ENCODE peak calls at places on chromosomes 2 and 18, in six cellular contexts. One of them, this sample, is unnamed.

GRCh38 chr2:70173520-70173919 is 17.3 kb downstream of the C2orf42 start:
- DNase-seq in stimulated activated CD4-positive, alpha-beta T cell treated with anti-CD3 and anti-CD28 coated beads, Interleukin-15, amount 100 ng/mL, for 1 hour: no peak
- DNase-seq in GM03348: no peak
- DNase-seq in GM12865: no peak
- DNase-seq in HCT116: no peak
- DNase-seq in AG09309: no peak
- DNase-seq in this sample: no peak

GRCh38 chr2:39435974-39436591 is 1.0 kb downstream of the MAP4K3 start:
- DNase-seq in stimulated activated CD4-positive, alpha-beta T cell treated with anti-CD3 and anti-CD28 coated beads, Interleukin-15, amount 100 ng/mL, for 1 hour: no peak
- DNase-seq in GM03348: peak; percentile 44
- DNase-seq in GM12865: no peak
- DNase-seq in HCT116: no peak
- DNase-seq in AG09309: no peak
- DNase-seq in this sample: no peak

GRCh38 chr2:170679607-170680079 is 35.5 kb upstream of the SP5 start:
- DNase-seq in stimulated activated CD4-positive, alpha-beta T cell treated with anti-CD3 and anti-CD28 coated beads, Interleukin-15, amount 100 ng/mL, for 1 hour: no peak
- DNase-seq in GM03348: no peak
- DNase-seq in GM12865: no peak
- DNase-seq in HCT116: no peak
- DNase-seq in AG09309: no peak
- DNase-seq in this sample: no peak

GRCh38 chr2:202773576-202773975 is 98.0 kb downstream of the ICA1L start:
- DNase-seq in stimulated activated CD4-positive, alpha-beta T cell treated with anti-CD3 and anti-CD28 coated beads, Interleukin-15, amount 100 ng/mL, for 1 hour: no peak
- DNase-seq in GM03348: no peak
- DNase-seq in GM12865: no peak
- DNase-seq in HCT116: no peak
- DNase-seq in AG09309: no peak
- DNase-seq in this sample: no peak

GRCh38 chr2:174516495-174517378 is 29.9 kb upstream of the GPR155 start:
- DNase-seq in stimulated activated CD4-positive, alpha-beta T cell treated with anti-CD3 and anti-CD28 coated beads, Interleukin-15, amount 100 ng/mL, for 1 hour: no peak
- DNase-seq in GM03348: no peak
- DNase-seq in GM12865: peak; percentile 34
- DNase-seq in HCT116: no peak
- DNase-seq in AG09309: no peak
- DNase-seq in this sample: no peak

GRCh38 chr18:6729247-6730091 is at the start of gene ARHGAP28:
- DNase-seq in stimulated activated CD4-positive, alpha-beta T cell treated with anti-CD3 and anti-CD28 coated beads, Interleukin-15, amount 100 ng/mL, for 1 hour: no peak
- DNase-seq in GM03348: peak; percentile 84
- DNase-seq in GM12865: peak; percentile 58
- DNase-seq in HCT116: no peak
- DNase-seq in AG09309: peak; percentile 53
- DNase-seq in this sample: peak; percentile 59

GRCh38 chr2:9206991-9207640 is 504 bp downstream of the ASAP2 start:
- DNase-seq in stimulated activated CD4-positive, alpha-beta T cell treated with anti-CD3 and anti-CD28 coated beads, Interleukin-15, amount 100 ng/mL, for 1 hour: no peak
- DNase-seq in GM03348: no peak
- DNase-seq in GM12865: peak; percentile 11
- DNase-seq in HCT116: no peak
- DNase-seq in AG09309: no peak
- DNase-seq in this sample: peak; percentile 74

GRCh38 chr2:235984552-235984951 is 183.6 kb downstream of the GBX2 start:
- DNase-seq in stimulated activated CD4-positive, alpha-beta T cell treated with anti-CD3 and anti-CD28 coated beads, Interleukin-15, amount 100 ng/mL, for 1 hour: no peak
- DNase-seq in GM03348: no peak
- DNase-seq in GM12865: no peak
- DNase-seq in HCT116: no peak
- DNase-seq in AG09309: no peak
- DNase-seq in this sample: no peak

GRCh38 chr2:218806346-218806978 is 24.5 kb downstream of the CYP27A1 start:
- DNase-seq in stimulated activated CD4-positive, alpha-beta T cell treated with anti-CD3 and anti-CD28 coated beads, Interleukin-15, amount 100 ng/mL, for 1 hour: no peak
- DNase-seq in GM03348: peak; percentile 95
- DNase-seq in GM12865: peak; percentile 75
- DNase-seq in HCT116: no peak
- DNase-seq in AG09309: peak; percentile 99
- DNase-seq in this sample: no peak

GRCh38 chr2:85795331-85796045 is 41.7 kb downstream of the ATOH8 start:
- DNase-seq in stimulated activated CD4-positive, alpha-beta T cell treated with anti-CD3 and anti-CD28 coated beads, Interleukin-15, amount 100 ng/mL, for 1 hour: no peak
- DNase-seq in GM03348: no peak
- DNase-seq in GM12865: no peak
- DNase-seq in HCT116: no peak
- DNase-seq in AG09309: no peak
- DNase-seq in this sample: no peak

GRCh38 chr18:57891707-57892391 is 88.7 kb upstream of the ATP8B1 start:
- DNase-seq in stimulated activated CD4-positive, alpha-beta T cell treated with anti-CD3 and anti-CD28 coated beads, Interleukin-15, amount 100 ng/mL, for 1 hour: no peak
- DNase-seq in GM03348: no peak
- DNase-seq in GM12865: peak; percentile 9
- DNase-seq in HCT116: no peak
- DNase-seq in AG09309: no peak
- DNase-seq in this sample: no peak

GRCh38 chr18:39033312-39033711 is 1467.7 kb upstream of the CELF4 start:
- DNase-seq in stimulated activated CD4-positive, alpha-beta T cell treated with anti-CD3 and anti-CD28 coated beads, Interleukin-15, amount 100 ng/mL, for 1 hour: no peak
- DNase-seq in GM03348: no peak
- DNase-seq in GM12865: no peak
- DNase-seq in HCT116: no peak
- DNase-seq in AG09309: no peak
- DNase-seq in this sample: no peak

GRCh38 chr18:41162781-41163180 is 792.3 kb upstream of the PIK3C3 start:
- DNase-seq in stimulated activated CD4-positive, alpha-beta T cell treated with anti-CD3 and anti-CD28 coated beads, Interleukin-15, amount 100 ng/mL, for 1 hour: no peak
- DNase-seq in GM03348: no peak
- DNase-seq in GM12865: no peak
- DNase-seq in HCT116: no peak
- DNase-seq in AG09309: no peak
- DNase-seq in this sample: no peak

GRCh38 chr2:240196716-240197438 is 56.4 kb upstream of the OTOS start:
- DNase-seq in stimulated activated CD4-positive, alpha-beta T cell treated with anti-CD3 and anti-CD28 coated beads, Interleukin-15, amount 100 ng/mL, for 1 hour: no peak
- DNase-seq in GM03348: no peak
- DNase-seq in GM12865: no peak
- DNase-seq in HCT116: no peak
- DNase-seq in AG09309: no peak
- DNase-seq in this sample: no peak

GRCh38 chr2:9333591-9334171 is 89.6 kb downstream of the ITGB1BP1 start:
- DNase-seq in stimulated activated CD4-positive, alpha-beta T cell treated with anti-CD3 and anti-CD28 coated beads, Interleukin-15, amount 100 ng/mL, for 1 hour: no peak
- DNase-seq in GM03348: peak; percentile 82
- DNase-seq in GM12865: peak; percentile 39
- DNase-seq in HCT116: peak; percentile 53
- DNase-seq in AG09309: peak; percentile 59
- DNase-seq in this sample: peak; percentile 49

GRCh38 chr2:239203443-239204142 is 197.2 kb downstream of the HDAC4 start:
- DNase-seq in stimulated activated CD4-positive, alpha-beta T cell treated with anti-CD3 and anti-CD28 coated beads, Interleukin-15, amount 100 ng/mL, for 1 hour: no peak
- DNase-seq in GM03348: no peak
- DNase-seq in GM12865: no peak
- DNase-seq in HCT116: no peak
- DNase-seq in AG09309: no peak
- DNase-seq in this sample: no peak

GRCh38 chr2:110789706-110790105 is 57.3 kb downstream of the ACOXL start:
- DNase-seq in stimulated activated CD4-positive, alpha-beta T cell treated with anti-CD3 and anti-CD28 coated beads, Interleukin-15, amount 100 ng/mL, for 1 hour: no peak
- DNase-seq in GM03348: no peak
- DNase-seq in GM12865: no peak
- DNase-seq in HCT116: no peak
- DNase-seq in AG09309: no peak
- DNase-seq in this sample: no peak

GRCh38 chr2:64989982-64990614 is 899 bp downstream of the SLC1A4 start:
- DNase-seq in stimulated activated CD4-positive, alpha-beta T cell treated with anti-CD3 and anti-CD28 coated beads, Interleukin-15, amount 100 ng/mL, for 1 hour: no peak
- DNase-seq in GM03348: peak; percentile 53
- DNase-seq in GM12865: no peak
- DNase-seq in HCT116: no peak
- DNase-seq in AG09309: no peak
- DNase-seq in this sample: no peak

GRCh38 chr18:7524786-7525185 is 42.3 kb upstream of the PTPRM start:
- DNase-seq in stimulated activated CD4-positive, alpha-beta T cell treated with anti-CD3 and anti-CD28 coated beads, Interleukin-15, amount 100 ng/mL, for 1 hour: no peak
- DNase-seq in GM03348: peak; percentile 22
- DNase-seq in GM12865: no peak
- DNase-seq in HCT116: no peak
- DNase-seq in AG09309: no peak
- DNase-seq in this sample: peak; percentile 16

GRCh38 chr2:197925204-197925603 is 120.8 kb downstream of the PLCL1 start:
- DNase-seq in stimulated activated CD4-positive, alpha-beta T cell treated with anti-CD3 and anti-CD28 coated beads, Interleukin-15, amount 100 ng/mL, for 1 hour: no peak
- DNase-seq in GM03348: no peak
- DNase-seq in GM12865: no peak
- DNase-seq in HCT116: no peak
- DNase-seq in AG09309: no peak
- DNase-seq in this sample: no peak

GRCh38 chr2:52639692-52640091 is 1127.9 kb upstream of the CHAC2 start:
- DNase-seq in stimulated activated CD4-positive, alpha-beta T cell treated with anti-CD3 and anti-CD28 coated beads, Interleukin-15, amount 100 ng/mL, for 1 hour: no peak
- DNase-seq in GM03348: no peak
- DNase-seq in GM12865: no peak
- DNase-seq in HCT116: no peak
- DNase-seq in AG09309: no peak
- DNase-seq in this sample: no peak

GRCh38 chr2:190235101-190235500 is 84.5 kb downstream of the HIBCH start:
- DNase-seq in stimulated activated CD4-positive, alpha-beta T cell treated with anti-CD3 and anti-CD28 coated beads, Interleukin-15, amount 100 ng/mL, for 1 hour: no peak
- DNase-seq in GM03348: no peak
- DNase-seq in GM12865: no peak
- DNase-seq in HCT116: no peak
- DNase-seq in AG09309: no peak
- DNase-seq in this sample: no peak

GRCh38 chr2:218010116-218010837 is 7.5 kb upstream of the TNS1 start:
- DNase-seq in stimulated activated CD4-positive, alpha-beta T cell treated with anti-CD3 and anti-CD28 coated beads, Interleukin-15, amount 100 ng/mL, for 1 hour: peak; percentile 21
- DNase-seq in GM03348: peak; percentile 95
- DNase-seq in GM12865: no peak
- DNase-seq in HCT116: no peak
- DNase-seq in AG09309: no peak
- DNase-seq in this sample: peak; percentile 86

GRCh38 chr2:234536218-234536989 is 39.5 kb upstream of the ARL4C start:
- DNase-seq in stimulated activated CD4-positive, alpha-beta T cell treated with anti-CD3 and anti-CD28 coated beads, Interleukin-15, amount 100 ng/mL, for 1 hour: no peak
- DNase-seq in GM03348: no peak
- DNase-seq in GM12865: no peak
- DNase-seq in HCT116: no peak
- DNase-seq in AG09309: no peak
- DNase-seq in this sample: no peak

GRCh38 chr2:45177870-45178269 is 168.6 kb upstream of the SIX2 start:
- DNase-seq in stimulated activated CD4-positive, alpha-beta T cell treated with anti-CD3 and anti-CD28 coated beads, Interleukin-15, amount 100 ng/mL, for 1 hour: no peak
- DNase-seq in GM03348: peak; percentile 87
- DNase-seq in GM12865: no peak
- DNase-seq in HCT116: no peak
- DNase-seq in AG09309: peak; percentile 100
- DNase-seq in this sample: no peak

GRCh38 chr2:8567469-8568108 is 114.3 kb upstream of the ID2 start:
- DNase-seq in stimulated activated CD4-positive, alpha-beta T cell treated with anti-CD3 and anti-CD28 coated beads, Interleukin-15, amount 100 ng/mL, for 1 hour: no peak
- DNase-seq in GM03348: no peak
- DNase-seq in GM12865: no peak
- DNase-seq in HCT116: no peak
- DNase-seq in AG09309: peak; percentile 69
- DNase-seq in this sample: no peak

GRCh38 chr2:236137066-236137465 is 31.1 kb downstream of the GBX2 start:
- DNase-seq in stimulated activated CD4-positive, alpha-beta T cell treated with anti-CD3 and anti-CD28 coated beads, Interleukin-15, amount 100 ng/mL, for 1 hour: no peak
- DNase-seq in GM03348: no peak
- DNase-seq in GM12865: no peak
- DNase-seq in HCT116: no peak
- DNase-seq in AG09309: no peak
- DNase-seq in this sample: no peak

GRCh38 chr2:163255086-163255485 is 416.5 kb upstream of the KCNH7 start:
- DNase-seq in stimulated activated CD4-positive, alpha-beta T cell treated with anti-CD3 and anti-CD28 coated beads, Interleukin-15, amount 100 ng/mL, for 1 hour: no peak
- DNase-seq in GM03348: no peak
- DNase-seq in GM12865: no peak
- DNase-seq in HCT116: no peak
- DNase-seq in AG09309: no peak
- DNase-seq in this sample: no peak

GRCh38 chr18:66582151-66582550 is 21.7 kb downstream of the CDH19 start:
- DNase-seq in stimulated activated CD4-positive, alpha-beta T cell treated with anti-CD3 and anti-CD28 coated beads, Interleukin-15, amount 100 ng/mL, for 1 hour: no peak
- DNase-seq in GM03348: no peak
- DNase-seq in GM12865: no peak
- DNase-seq in HCT116: no peak
- DNase-seq in AG09309: no peak
- DNase-seq in this sample: no peak

GRCh38 chr2:179551545-179552045 is 287.0 kb upstream of the SESTD1 start:
- DNase-seq in stimulated activated CD4-positive, alpha-beta T cell treated with anti-CD3 and anti-CD28 coated beads, Interleukin-15, amount 100 ng/mL, for 1 hour: no peak
- DNase-seq in GM03348: no peak
- DNase-seq in GM12865: no peak
- DNase-seq in HCT116: no peak
- DNase-seq in AG09309: no peak
- DNase-seq in this sample: no peak

GRCh38 chr2:27723372-27724144 is 48.0 kb upstream of the MRPL33 start:
- DNase-seq in stimulated activated CD4-positive, alpha-beta T cell treated with anti-CD3 and anti-CD28 coated beads, Interleukin-15, amount 100 ng/mL, for 1 hour: no peak
- DNase-seq in GM03348: peak; percentile 87
- DNase-seq in GM12865: peak; percentile 48
- DNase-seq in HCT116: peak; percentile 62
- DNase-seq in AG09309: no peak
- DNase-seq in this sample: peak; percentile 68

GRCh38 chr18:59837586-59837985 is 62.2 kb upstream of the PMAIP1 start:
- DNase-seq in stimulated activated CD4-positive, alpha-beta T cell treated with anti-CD3 and anti-CD28 coated beads, Interleukin-15, amount 100 ng/mL, for 1 hour: no peak
- DNase-seq in GM03348: peak; percentile 81
- DNase-seq in GM12865: peak; percentile 92
- DNase-seq in HCT116: peak; percentile 80
- DNase-seq in AG09309: no peak
- DNase-seq in this sample: peak; percentile 37

GRCh38 chr2:219045937-219046550 is 4.7 kb upstream of the CFAP65 start:
- DNase-seq in stimulated activated CD4-positive, alpha-beta T cell treated with anti-CD3 and anti-CD28 coated beads, Interleukin-15, amount 100 ng/mL, for 1 hour: no peak
- DNase-seq in GM03348: peak; percentile 59
- DNase-seq in GM12865: peak; percentile 13
- DNase-seq in HCT116: no peak
- DNase-seq in AG09309: no peak
- DNase-seq in this sample: no peak

GRCh38 chr2:156445311-156446218 is 9.4 kb downstream of the GPD2 start:
- DNase-seq in stimulated activated CD4-positive, alpha-beta T cell treated with anti-CD3 and anti-CD28 coated beads, Interleukin-15, amount 100 ng/mL, for 1 hour: no peak
- DNase-seq in GM03348: peak; percentile 82
- DNase-seq in GM12865: no peak
- DNase-seq in HCT116: no peak
- DNase-seq in AG09309: no peak
- DNase-seq in this sample: no peak

GRCh38 chr2:68244456-68244855 is 7.9 kb downstream of the PPP3R1 start:
- DNase-seq in stimulated activated CD4-positive, alpha-beta T cell treated with anti-CD3 and anti-CD28 coated beads, Interleukin-15, amount 100 ng/mL, for 1 hour: no peak
- DNase-seq in GM03348: no peak
- DNase-seq in GM12865: no peak
- DNase-seq in HCT116: no peak
- DNase-seq in AG09309: no peak
- DNase-seq in this sample: no peak

GRCh38 chr2:108918156-108918845 is 70.7 kb downstream of the EDAR start:
- DNase-seq in stimulated activated CD4-positive, alpha-beta T cell treated with anti-CD3 and anti-CD28 coated beads, Interleukin-15, amount 100 ng/mL, for 1 hour: no peak
- DNase-seq in GM03348: no peak
- DNase-seq in GM12865: no peak
- DNase-seq in HCT116: no peak
- DNase-seq in AG09309: no peak
- DNase-seq in this sample: no peak

GRCh38 chr2:222270436-222270835 is 28.4 kb downstream of the PAX3 start:
- DNase-seq in stimulated activated CD4-positive, alpha-beta T cell treated with anti-CD3 and anti-CD28 coated beads, Interleukin-15, amount 100 ng/mL, for 1 hour: no peak
- DNase-seq in GM03348: no peak
- DNase-seq in GM12865: no peak
- DNase-seq in HCT116: no peak
- DNase-seq in AG09309: no peak
- DNase-seq in this sample: no peak

GRCh38 chr2:152647417-152648010 is 69.7 kb downstream of the PRPF40A start:
- DNase-seq in stimulated activated CD4-positive, alpha-beta T cell treated with anti-CD3 and anti-CD28 coated beads, Interleukin-15, amount 100 ng/mL, for 1 hour: no peak
- DNase-seq in GM03348: peak; percentile 22
- DNase-seq in GM12865: no peak
- DNase-seq in HCT116: no peak
- DNase-seq in AG09309: no peak
- DNase-seq in this sample: no peak

GRCh38 chr2:37389984-37390765 is 45.7 kb downstream of the QPCT start:
- DNase-seq in stimulated activated CD4-positive, alpha-beta T cell treated with anti-CD3 and anti-CD28 coated beads, Interleukin-15, amount 100 ng/mL, for 1 hour: no peak
- DNase-seq in GM03348: peak; percentile 71
- DNase-seq in GM12865: peak; percentile 94
- DNase-seq in HCT116: peak; percentile 28
- DNase-seq in AG09309: peak; percentile 14
- DNase-seq in this sample: peak; percentile 34